ENCODE peak calls at places on chromosomes 4 and X, in ten cellular contexts. One of them, this sample, is unnamed.

GRCh38 chrX:149871940-149872339 is 9.0 kb upstream of the MAGEA8 start:
- DNase-seq in MM.1S: no peak
- DNase-seq in RPMI8226: peak; percentile 44
- DNase-seq in activated naive CD4-positive, alpha-beta T cell: peak; percentile 1
- DNase-seq in hepatocyte: peak; percentile 51
- DNase-seq in coronary artery: no peak
- DNase-seq in neural crest cell: no peak
- DNase-seq in T-cell: peak; percentile 45
- DNase-seq in cardiac muscle cell: peak; percentile 10
- DNase-seq in upper lobe of right lung: no peak
- DNase-seq in this sample: peak; percentile 46

GRCh38 chr4:38865445-38865844 is 2.2 kb upstream of the FAM114A1 start:
- DNase-seq in MM.1S: no peak
- DNase-seq in RPMI8226: no peak
- DNase-seq in activated naive CD4-positive, alpha-beta T cell: no peak
- DNase-seq in hepatocyte: peak; percentile 38
- DNase-seq in coronary artery: no peak
- DNase-seq in neural crest cell: no peak
- DNase-seq in T-cell: no peak
- DNase-seq in cardiac muscle cell: no peak
- DNase-seq in upper lobe of right lung: no peak
- DNase-seq in this sample: no peak

GRCh38 chr4:155566241-155566823 is 100.3 kb upstream of the GUCY1A1 start:
- DNase-seq in MM.1S: no peak
- DNase-seq in RPMI8226: no peak
- DNase-seq in activated naive CD4-positive, alpha-beta T cell: no peak
- DNase-seq in hepatocyte: no peak
- DNase-seq in coronary artery: no peak
- DNase-seq in neural crest cell: no peak
- DNase-seq in T-cell: no peak
- DNase-seq in cardiac muscle cell: no peak
- DNase-seq in upper lobe of right lung: no peak
- DNase-seq in this sample: no peak

GRCh38 chr4:183961772-183962171 is 56.7 kb downstream of the STOX2 start:
- DNase-seq in MM.1S: no peak
- DNase-seq in RPMI8226: no peak
- DNase-seq in activated naive CD4-positive, alpha-beta T cell: no peak
- DNase-seq in hepatocyte: no peak
- DNase-seq in coronary artery: no peak
- DNase-seq in neural crest cell: no peak
- DNase-seq in T-cell: no peak
- DNase-seq in cardiac muscle cell: no peak
- DNase-seq in upper lobe of right lung: no peak
- DNase-seq in this sample: no peak

GRCh38 chr4:147940144-147940543 is 208.3 kb downstream of the ARHGAP10 start:
- DNase-seq in MM.1S: no peak
- DNase-seq in RPMI8226: no peak
- DNase-seq in activated naive CD4-positive, alpha-beta T cell: no peak
- DNase-seq in hepatocyte: no peak
- DNase-seq in coronary artery: no peak
- DNase-seq in neural crest cell: no peak
- DNase-seq in T-cell: no peak
- DNase-seq in cardiac muscle cell: no peak
- DNase-seq in upper lobe of right lung: no peak
- DNase-seq in this sample: no peak

GRCh38 chr4:52197351-52197750 is 146.2 kb downstream of the SPATA18 start:
- DNase-seq in MM.1S: no peak
- DNase-seq in RPMI8226: no peak
- DNase-seq in activated naive CD4-positive, alpha-beta T cell: no peak
- DNase-seq in hepatocyte: no peak
- DNase-seq in coronary artery: no peak
- DNase-seq in neural crest cell: no peak
- DNase-seq in T-cell: no peak
- DNase-seq in cardiac muscle cell: no peak
- DNase-seq in upper lobe of right lung: no peak
- DNase-seq in this sample: no peak

GRCh38 chr4:28225005-28225404 is 1364.4 kb downstream of the STIM2 start:
- DNase-seq in MM.1S: peak; percentile 35
- DNase-seq in RPMI8226: peak; percentile 8
- DNase-seq in activated naive CD4-positive, alpha-beta T cell: no peak
- DNase-seq in hepatocyte: peak; percentile 64
- DNase-seq in coronary artery: no peak
- DNase-seq in neural crest cell: no peak
- DNase-seq in T-cell: no peak
- DNase-seq in cardiac muscle cell: peak; percentile 55
- DNase-seq in upper lobe of right lung: no peak
- DNase-seq in this sample: peak; percentile 22

GRCh38 chr4:66929748-66930147 is 615.6 kb downstream of the CENPC start:
- DNase-seq in MM.1S: no peak
- DNase-seq in RPMI8226: no peak
- DNase-seq in activated naive CD4-positive, alpha-beta T cell: no peak
- DNase-seq in hepatocyte: no peak
- DNase-seq in coronary artery: no peak
- DNase-seq in neural crest cell: no peak
- DNase-seq in T-cell: no peak
- DNase-seq in cardiac muscle cell: no peak
- DNase-seq in upper lobe of right lung: no peak
- DNase-seq in this sample: no peak

GRCh38 chr4:176360446-176360845 is 40.7 kb downstream of the SPCS3 start:
- DNase-seq in MM.1S: no peak
- DNase-seq in RPMI8226: no peak
- DNase-seq in activated naive CD4-positive, alpha-beta T cell: no peak
- DNase-seq in hepatocyte: no peak
- DNase-seq in coronary artery: no peak
- DNase-seq in neural crest cell: no peak
- DNase-seq in T-cell: no peak
- DNase-seq in cardiac muscle cell: no peak
- DNase-seq in upper lobe of right lung: no peak
- DNase-seq in this sample: no peak

GRCh38 chr4:111230265-111230664 is 607.4 kb upstream of the PITX2 start:
- DNase-seq in MM.1S: no peak
- DNase-seq in RPMI8226: no peak
- DNase-seq in activated naive CD4-positive, alpha-beta T cell: no peak
- DNase-seq in hepatocyte: no peak
- DNase-seq in coronary artery: no peak
- DNase-seq in neural crest cell: no peak
- DNase-seq in T-cell: no peak
- DNase-seq in cardiac muscle cell: no peak
- DNase-seq in upper lobe of right lung: no peak
- DNase-seq in this sample: no peak

GRCh38 chr4:139763205-139763604 is 97.6 kb downstream of the MGST2 start:
- DNase-seq in MM.1S: no peak
- DNase-seq in RPMI8226: no peak
- DNase-seq in activated naive CD4-positive, alpha-beta T cell: no peak
- DNase-seq in hepatocyte: no peak
- DNase-seq in coronary artery: no peak
- DNase-seq in neural crest cell: no peak
- DNase-seq in T-cell: no peak
- DNase-seq in cardiac muscle cell: no peak
- DNase-seq in upper lobe of right lung: no peak
- DNase-seq in this sample: peak; percentile 53

GRCh38 chrX:14027511-14028019 is 2.1 kb downstream of the GEMIN8 start:
- DNase-seq in MM.1S: no peak
- DNase-seq in RPMI8226: peak; percentile 11
- DNase-seq in activated naive CD4-positive, alpha-beta T cell: no peak
- DNase-seq in hepatocyte: no peak
- DNase-seq in coronary artery: no peak
- DNase-seq in neural crest cell: no peak
- DNase-seq in T-cell: no peak
- DNase-seq in cardiac muscle cell: no peak
- DNase-seq in upper lobe of right lung: no peak
- DNase-seq in this sample: no peak

GRCh38 chrX:20988118-20988517 is 386.1 kb upstream of the CNKSR2 start:
- DNase-seq in MM.1S: no peak
- DNase-seq in RPMI8226: no peak
- DNase-seq in activated naive CD4-positive, alpha-beta T cell: no peak
- DNase-seq in hepatocyte: no peak
- DNase-seq in coronary artery: no peak
- DNase-seq in neural crest cell: no peak
- DNase-seq in T-cell: no peak
- DNase-seq in cardiac muscle cell: no peak
- DNase-seq in upper lobe of right lung: no peak
- DNase-seq in this sample: no peak

GRCh38 chr4:16627999-16628398 is 270.4 kb downstream of the LDB2 start:
- DNase-seq in MM.1S: no peak
- DNase-seq in RPMI8226: no peak
- DNase-seq in activated naive CD4-positive, alpha-beta T cell: no peak
- DNase-seq in hepatocyte: peak; percentile 9
- DNase-seq in coronary artery: no peak
- DNase-seq in neural crest cell: no peak
- DNase-seq in T-cell: no peak
- DNase-seq in cardiac muscle cell: no peak
- DNase-seq in upper lobe of right lung: no peak
- DNase-seq in this sample: no peak

This sample was measured in glutamatergic neuron.